ENCODE peak calls at places on chromosomes 7 and 10, in eight cellular contexts. X is left ventricle myocardium inferior; D is H1; K is hepatocyte; H is CD4-positive, alpha-beta T cell; T is endodermal cell; C is H9; U is HepG2. B is an unnamed sample.

GRCh38 chr7:121832347-121832746 is 40.6 kb upstream of the PTPRZ1 start:
- DNase-seq in X (no peak), D (no peak), K (no peak), H (no peak), T (no peak), C (no peak), U (no peak), B (no peak)

GRCh38 chr10:13891542-13892431 is 305.0 kb downstream of the PRPF18 start:
- DNase-seq in X (peak), D (no peak), K (peak), H (no peak), T (peak), C (no peak), U (no peak), B (peak)

GRCh38 chr7:133859191-133859590 is 267.9 kb upstream of the LRGUK start:
- DNase-seq in X (no peak), D (peak), K (no peak), H (no peak), T (peak), C (peak), U (no peak), B (no peak)

GRCh38 chr10:95464280-95464679 is 96.9 kb downstream of the SORBS1 start:
- DNase-seq in X (no peak), D (no peak), K (no peak), H (no peak), T (no peak), C (no peak), U (no peak), B (no peak)

GRCh38 chr10:126907423-126907970 is 2.3 kb downstream of the DOCK1 start:
- DNase-seq in X (no peak), D (no peak), K (no peak), H (no peak), T (peak), C (peak), U (no peak), B (no peak)

GRCh38 chr7:118328505-118329211 is 104.2 kb downstream of the ANKRD7 start:
- DNase-seq in X (no peak), D (no peak), K (no peak), H (no peak), T (no peak), C (no peak), U (no peak), B (no peak)

GRCh38 chr10:112235920-112236319 is 47.3 kb upstream of the TECTB start:
- DNase-seq in X (no peak), D (no peak), K (no peak), H (no peak), T (no peak), C (no peak), U (no peak), B (no peak)

GRCh38 chr7:98287486-98287959 is 6.0 kb downstream of the BRI3 start:
- DNase-seq in X (no peak), D (peak), K (peak), H (no peak), T (peak), C (peak), U (peak), B (peak)

GRCh38 chr10:124665091-124665490 is 79.1 kb downstream of the FAM53B start:
- DNase-seq in X (no peak), D (no peak), K (no peak), H (no peak), T (no peak), C (no peak), U (no peak), B (no peak)

GRCh38 chr10:3622845-3623621 is 162.0 kb downstream of the KLF6 start:
- DNase-seq in X (no peak), D (no peak), K (no peak), H (no peak), T (no peak), C (no peak), U (no peak), B (no peak)

GRCh38 chr7:78218051-78218450 is 419.5 kb downstream of the PHTF2 start:
- DNase-seq in X (no peak), D (no peak), K (no peak), H (no peak), T (no peak), C (no peak), U (no peak), B (no peak)

GRCh38 chr10:107834706-107835105 is 670.2 kb upstream of the SORCS1 start:
- DNase-seq in X (no peak), D (no peak), K (no peak), H (no peak), T (no peak), C (no peak), U (no peak), B (peak)

GRCh38 chr7:143368387-143368786 is 5.9 kb upstream of the FAM131B start:
- DNase-seq in X (no peak), D (no peak), K (no peak), H (no peak), T (peak), C (peak), U (no peak), B (no peak)

GRCh38 chr7:158783595-158783994 is 45.7 kb downstream of the ESYT2 start:
- DNase-seq in X (no peak), D (no peak), K (no peak), H (no peak), T (no peak), C (no peak), U (no peak), B (no peak)

GRCh38 chr7:75889826-75890225 is 11.0 kb downstream of the RHBDD2 start:
- DNase-seq in X (no peak), D (no peak), K (no peak), H (no peak), T (no peak), C (no peak), U (no peak), B (no peak)

GRCh38 chr7:130157700-130158099 is 47.5 kb downstream of the TMEM209 start:
- DNase-seq in X (no peak), D (no peak), K (no peak), H (no peak), T (no peak), C (no peak), U (no peak), B (no peak)

GRCh38 chr10:71755179-71755879 is 18.0 kb downstream of the VSIR start:
- DNase-seq in X (no peak), D (no peak), K (no peak), H (no peak), T (no peak), C (no peak), U (no peak), B (no peak)

GRCh38 chr7:80294321-80294720 is 159.7 kb downstream of the GNAI1 start:
- DNase-seq in X (no peak), D (no peak), K (no peak), H (no peak), T (no peak), C (no peak), U (no peak), B (no peak)

GRCh38 chr7:106864298-106865081 is 592 bp upstream of the PIK3CG start:
- DNase-seq in X (no peak), D (no peak), K (no peak), H (no peak), T (no peak), C (no peak), U (no peak), B (no peak)

GRCh38 chr7:155509025-155509724 is 37.2 kb downstream of the CNPY1 start:
- DNase-seq in X (no peak), D (no peak), K (no peak), H (no peak), T (peak), C (no peak), U (no peak), B (no peak)

GRCh38 chr10:61136151-61136550 is 192.2 kb upstream of the RHOBTB1 start:
- DNase-seq in X (no peak), D (no peak), K (no peak), H (no peak), T (peak), C (peak), U (peak), B (peak)

GRCh38 chr10:12945709-12946359 is 55.7 kb downstream of the CCDC3 start:
- DNase-seq in X (no peak), D (no peak), K (no peak), H (no peak), T (no peak), C (no peak), U (no peak), B (no peak)

GRCh38 chr7:96061844-96062243 is 260.1 kb downstream of the SLC25A13 start:
- DNase-seq in X (no peak), D (no peak), K (peak), H (no peak), T (no peak), C (no peak), U (no peak), B (no peak)

GRCh38 chr10:124171561-124171960 is 78.2 kb upstream of the CHST15 start:
- DNase-seq in X (no peak), D (no peak), K (no peak), H (no peak), T (no peak), C (no peak), U (no peak), B (no peak)

GRCh38 chr10:44981172-44982113 is 2.8 kb upstream of the DEPP1 start:
- DNase-seq in X (no peak), D (no peak), K (peak), H (no peak), T (no peak), C (no peak), U (peak), B (peak)

GRCh38 chr10:1550291-1550595 is 187.1 kb downstream of the ADARB2 start:
- DNase-seq in X (no peak), D (no peak), K (no peak), H (no peak), T (no peak), C (no peak), U (no peak), B (no peak)

GRCh38 chr10:26997610-26998009 is 102.7 kb downstream of the ANKRD26 start:
- DNase-seq in X (no peak), D (no peak), K (no peak), H (no peak), T (no peak), C (no peak), U (no peak), B (no peak)

GRCh38 chr10:119006451-119007210 is 22.9 kb upstream of the NANOS1 start:
- DNase-seq in X (no peak), D (no peak), K (peak), H (no peak), T (no peak), C (no peak), U (peak), B (peak)

GRCh38 chr7:91325731-91326130 is 61.5 kb downstream of the FZD1 start:
- DNase-seq in X (no peak), D (no peak), K (no peak), H (no peak), T (no peak), C (no peak), U (no peak), B (no peak)

GRCh38 chr7:78363866-78364265 is 565.3 kb downstream of the PHTF2 start:
- DNase-seq in X (no peak), D (no peak), K (no peak), H (no peak), T (no peak), C (no peak), U (no peak), B (no peak)

GRCh38 chr10:6418613-6419216 is 161.4 kb downstream of the PRKCQ start:
- DNase-seq in X (no peak), D (no peak), K (no peak), H (no peak), T (no peak), C (no peak), U (no peak), B (no peak)

GRCh38 chr10:30502266-30503058 is 68.5 kb downstream of the MAP3K8 start:
- DNase-seq in X (no peak), D (no peak), K (no peak), H (peak), T (no peak), C (no peak), U (no peak), B (no peak)

GRCh38 chr10:116211682-116212081 is 61.3 kb downstream of the GFRA1 start:
- DNase-seq in X (no peak), D (no peak), K (peak), H (no peak), T (no peak), C (no peak), U (no peak), B (no peak)

GRCh38 chr7:47390914-47391313 is 191.0 kb downstream of the TNS3 start:
- DNase-seq in X (no peak), D (no peak), K (no peak), H (no peak), T (no peak), C (no peak), U (no peak), B (no peak)

GRCh38 chr10:69093933-69094332 is 6.0 kb downstream of the SRGN start:
- DNase-seq in X (no peak), D (no peak), K (no peak), H (no peak), T (no peak), C (no peak), U (peak), B (no peak)

GRCh38 chr7:1667566-1668485 is 2.3 kb upstream of the ELFN1 start:
- DNase-seq in X (no peak), D (no peak), K (peak), H (no peak), T (peak), C (peak), U (no peak), B (no peak)

GRCh38 chr7:139852482-139852845 is 23.4 kb downstream of the TBXAS1 start:
- DNase-seq in X (no peak), D (no peak), K (no peak), H (no peak), T (no peak), C (no peak), U (peak), B (no peak)
- TF ChIP-seq CTCF in X (no peak), D (no peak), K (no peak), H (no peak), T (no peak), C (no peak), U (no peak), B (no peak)

GRCh38 chr7:33809218-33809617 is 96.1 kb upstream of the BMPER start:
- DNase-seq in X (no peak), D (no peak), K (no peak), H (no peak), T (no peak), C (no peak), U (no peak), B (no peak)

GRCh38 chr7:33806284-33807157 is 98.8 kb upstream of the BMPER start:
- DNase-seq in X (peak), D (no peak), K (peak), H (no peak), T (no peak), C (no peak), U (peak), B (no peak)

GRCh38 chr7:33805630-33806233 is 99.6 kb upstream of the BMPER start:
- DNase-seq in X (no peak), D (no peak), K (peak), H (no peak), T (no peak), C (no peak), U (no peak), B (peak)

GRCh38 chr7:33807158-33807530 is 98.2 kb upstream of the BMPER start:
- DNase-seq in X (no peak), D (no peak), K (no peak), H (no peak), T (no peak), C (no peak), U (no peak), B (no peak)

GRCh38 chr7:33807779-33808482 is 97.4 kb upstream of the BMPER start:
- DNase-seq in X (no peak), D (peak), K (peak), H (no peak), T (peak), C (peak), U (peak), B (peak)
- H3K27ac ChIP-seq in X (peak), D (no peak), K (no peak), H (no peak), T (no peak), C (no peak), U (no peak), B (peak)

GRCh38 chr10:17802350-17802749 is 6.8 kb upstream of the MRC1 start:
- DNase-seq in X (no peak), D (no peak), K (no peak), H (no peak), T (no peak), C (no peak), U (no peak), B (no peak)

GRCh38 chr10:17805440-17805839 is 3.7 kb upstream of the MRC1 start:
- DNase-seq in X (no peak), D (no peak), K (no peak), H (no peak), T (no peak), C (no peak), U (no peak), B (no peak)

GRCh38 chr10:17805921-17806577 is 3.1 kb upstream of the MRC1 start:
- DNase-seq in X (no peak), D (no peak), K (no peak), H (peak), T (peak), C (no peak), U (no peak), B (no peak)

GRCh38 chr10:17802966-17803365 is 6.2 kb upstream of the MRC1 start:
- DNase-seq in X (no peak), D (no peak), K (no peak), H (no peak), T (no peak), C (no peak), U (no peak), B (peak)

GRCh38 chr10:17801507-17801906 is 7.6 kb upstream of the MRC1 start:
- DNase-seq in X (no peak), D (no peak), K (no peak), H (no peak), T (no peak), C (no peak), U (peak), B (no peak)
- TF ChIP-seq CTCF in X (no peak), D (no peak), K (no peak), H (no peak), T (peak), C (peak), U (no peak), B (no peak)

DNA sequence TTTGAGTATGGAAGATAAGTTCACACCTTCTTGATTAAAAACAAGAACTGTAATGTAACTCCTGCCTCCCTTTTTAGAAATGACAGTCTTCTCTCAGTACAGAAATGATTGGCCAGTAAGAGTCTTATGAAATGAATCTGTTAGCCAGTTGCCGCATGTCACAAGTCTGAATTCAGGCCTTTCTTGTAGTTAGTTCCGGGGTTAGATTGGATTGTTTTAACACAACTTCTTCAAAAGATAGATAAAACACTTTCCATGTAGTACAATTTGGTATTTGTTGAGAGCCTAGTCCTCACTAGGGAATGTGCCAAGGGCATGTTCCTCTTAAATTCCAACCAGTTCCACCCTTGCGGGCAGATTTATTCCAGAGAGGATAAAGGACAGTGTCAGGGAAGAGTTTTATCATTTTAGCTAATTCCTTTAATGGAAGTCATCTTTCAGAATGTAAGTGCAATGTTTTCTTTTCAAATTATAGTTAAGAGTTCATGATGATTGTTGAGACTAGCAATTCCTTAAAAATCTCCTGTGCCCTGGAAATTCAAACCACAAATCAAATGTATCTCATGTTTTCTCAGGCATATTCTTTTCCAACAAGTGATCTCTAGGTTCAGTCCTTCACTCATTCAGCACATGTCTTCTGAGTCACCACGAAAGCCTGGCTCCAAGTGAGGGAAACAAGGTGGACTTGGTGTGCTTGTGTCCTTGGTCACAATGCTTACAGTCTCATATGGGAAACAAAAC is 4.1 kb downstream of the FHIP2A start:
- DNase-seq in X (no peak), D (no peak), K (peak), H (no peak), T (no peak), C (no peak), U (no peak), B (no peak)
- H3K27ac ChIP-seq in X (peak), D (no peak), K (peak), H (no peak), T (no peak), C (no peak), U (no peak), B (no peak)

DNA sequence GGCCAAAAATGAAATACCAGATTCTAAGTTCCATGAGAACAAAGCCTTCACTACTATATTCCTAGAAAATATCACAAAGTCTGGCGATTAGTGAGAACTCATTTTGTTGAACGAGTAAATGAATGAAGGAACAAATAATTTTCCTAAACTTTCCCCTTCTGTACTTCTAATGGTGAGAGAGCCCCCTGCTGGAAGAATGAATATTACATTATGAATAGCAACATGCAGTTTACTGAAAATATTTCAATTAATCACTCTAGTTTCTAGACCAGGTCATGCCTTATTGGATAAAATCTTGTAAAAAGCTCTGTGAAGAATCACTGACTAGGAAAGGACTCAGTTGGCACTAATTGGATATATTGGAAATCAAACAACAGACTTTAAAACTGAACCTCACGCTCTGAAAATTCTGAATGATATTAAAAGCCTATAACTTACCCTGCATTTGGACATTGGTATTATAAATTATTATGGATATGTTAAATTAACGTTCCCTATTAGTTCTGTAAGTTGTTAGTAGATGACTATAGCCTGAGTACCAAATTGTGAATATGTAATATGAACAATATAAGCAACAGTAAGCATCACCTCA is 32.4 kb upstream of the MTPN start:
- DNase-seq in X (no peak), D (no peak), K (peak), H (no peak), T (no peak), C (no peak), U (peak), B (peak)
- TF ChIP-seq CTCF in X (peak), D (no peak), K (peak), H (peak), T (peak), C (peak), U (peak), B (peak)

B was measured in RWPE1.